ENCODE peak calls at places on chromosomes 7 and 10, in six cellular contexts. S, Z, I, V, Y and U are unnamed samples.

GRCh38 chr10:35216303-35216905 is 89.8 kb downstream of the CREM start:
- DNase-seq in I (no peak), Z (peak), S (no peak), Y (no peak), V (peak), U (no peak)

GRCh38 chr10:112078003-112078402 is 105.6 kb downstream of the GPAM start:
- DNase-seq in Z (no peak), V (no peak), S (no peak), Y (no peak), I (no peak), U (no peak)

GRCh38 chr10:5812283-5813090 is 747 bp downstream of the GDI2 start:
- DNase-seq in V (peak), I (peak), S (no peak), Y (no peak), Z (peak), U (no peak)

GRCh38 chr7:102991540-102992214 is 78.9 kb downstream of the LRRC17 start:
- DNase-seq in S (no peak), I (peak), Z (peak), Y (no peak), V (no peak), U (peak)

GRCh38 chr10:87771871-87772500 is 46.0 kb downstream of the ATAD1 start:
- DNase-seq in V (no peak), Y (no peak), S (no peak), Z (no peak), I (peak), U (no peak)

GRCh38 chr7:20561908-20562307 is 53.6 kb upstream of the ABCB5 start:
- DNase-seq in S (no peak), I (no peak), V (no peak), Y (no peak), Z (no peak), U (no peak)

GRCh38 chr7:1080251-1080917 is 7.5 kb upstream of the GPER1 start:
- DNase-seq in S (no peak), Y (no peak), I (no peak), V (no peak), Z (no peak), U (no peak)

GRCh38 chr10:69315100-69315542 is 36.8 kb downstream of the HK1 start:
- DNase-seq in Y (no peak), Z (no peak), V (no peak), S (no peak), I (no peak), U (no peak)

GRCh38 chr7:151782598-151783448 is 94.1 kb downstream of the PRKAG2 start:
- DNase-seq in V (peak), Y (peak), I (peak), S (no peak), Z (peak), U (no peak)

GRCh38 chr10:91901784-91902677 is 7.3 kb downstream of the FGFBP3 start:
- DNase-seq in V (no peak), Y (no peak), I (peak), Z (peak), S (peak), U (peak)

GRCh38 chr7:116213361-116214155 is 3.2 kb downstream of the TES start:
- DNase-seq in Y (no peak), Z (no peak), I (peak), V (no peak), S (no peak), U (peak)

GRCh38 chr10:89644691-89644966 is 413 bp downstream of the PANK1 start:
- DNase-seq in S (no peak), Y (no peak), V (no peak), I (no peak), Z (no peak), U (no peak)

GRCh38 chr7:117323877-117324699 is 1.2 kb upstream of the WNT2 start:
- DNase-seq in V (peak), Z (no peak), I (peak), Y (no peak), S (no peak), U (no peak)

GRCh38 chr7:83355143-83355542 is 192.5 kb upstream of the PCLO start:
- DNase-seq in V (no peak), S (no peak), I (peak), Z (no peak), Y (no peak), U (peak)

GRCh38 chr7:69489533-69489932 is 108.7 kb upstream of the AUTS2 start:
- DNase-seq in Y (no peak), I (no peak), V (no peak), S (no peak), Z (no peak), U (no peak)

GRCh38 chr10:63666836-63667383 is 145.7 kb downstream of the REEP3 start:
- DNase-seq in Y (no peak), I (peak), S (no peak), Z (no peak), V (no peak), U (peak)

GRCh38 chr7:121714559-121715303 is 158.2 kb upstream of the PTPRZ1 start:
- DNase-seq in V (no peak), Z (peak), I (no peak), S (no peak), Y (no peak), U (no peak)

GRCh38 chr10:14820010-14820774 is 17.6 kb downstream of the CDNF start:
- DNase-seq in Y (no peak), Z (no peak), V (no peak), I (peak), S (no peak), U (peak)

GRCh38 chr7:159112136-159113011 is 32.3 kb downstream of the VIPR2 start:
- DNase-seq in Y (no peak), I (no peak), V (no peak), S (no peak), Z (no peak), U (no peak)

GRCh38 chr10:133378251-133379096 is 588 bp upstream of the PAOX start:
- DNase-seq in Y (peak), V (peak), S (no peak), Z (peak), I (peak), U (no peak)

GRCh38 chr10:35040761-35041501 is 49.2 kb downstream of the CUL2 start:
- DNase-seq in I (peak), V (no peak), Z (no peak), S (no peak), Y (no peak), U (peak)

GRCh38 chr10:10520391-10521385 is 497.0 kb upstream of the CELF2 start:
- DNase-seq in S (no peak), Y (no peak), Z (no peak), I (peak), V (no peak), U (no peak)

GRCh38 chr7:107874605-107875446 is 16.2 kb upstream of the DLD start:
- DNase-seq in Y (no peak), S (no peak), V (no peak), Z (peak), I (peak), U (no peak)

GRCh38 chr10:18665815-18666558 is 6.8 kb downstream of the ARL5B start:
- DNase-seq in I (peak), V (no peak), Y (no peak), S (no peak), Z (no peak), U (no peak)

GRCh38 chr7:92916751-92917369 is 80.5 kb upstream of the CDK6 start:
- DNase-seq in S (no peak), Y (no peak), Z (no peak), V (no peak), I (peak), U (peak)

GRCh38 chr10:116444527-116445142 is 17.0 kb downstream of the PNLIPRP3 start:
- DNase-seq in Z (peak), I (peak), Y (no peak), S (no peak), V (no peak), U (no peak)

GRCh38 chr10:35442592-35442991 is 106.3 kb downstream of the CCNY start:
- DNase-seq in S (no peak), Y (no peak), Z (no peak), I (no peak), V (no peak), U (no peak)

GRCh38 chr10:1550616-1551015 is 186.7 kb downstream of the ADARB2 start:
- DNase-seq in I (no peak), Y (no peak), Z (no peak), V (no peak), S (no peak), U (no peak)

GRCh38 chr7:143318661-143319060 is 2.8 kb downstream of the CLCN1 start:
- DNase-seq in Z (no peak), V (no peak), S (no peak), I (peak), Y (no peak), U (peak)

GRCh38 chr7:66355762-66356161 is 150.6 kb downstream of the TPST1 start:
- DNase-seq in Y (no peak), S (no peak), Z (no peak), I (peak), V (no peak), U (no peak)

GRCh38 chr7:155263051-155263450 is 34.6 kb upstream of the INSIG1 start:
- DNase-seq in V (no peak), Y (no peak), Z (no peak), I (no peak), S (no peak), U (no peak)

GRCh38 chr10:73357821-73358220 is 843 bp downstream of the CFAP70 start:
- DNase-seq in I (no peak), V (no peak), Y (no peak), S (no peak), Z (no peak), U (no peak)

GRCh38 chr10:59234814-59235429 is 58.5 kb downstream of the PHYHIPL start:
- DNase-seq in V (no peak), Y (no peak), Z (peak), I (peak), S (no peak), U (no peak)

GRCh38 chr7:137967143-137968018 is 34.5 kb downstream of the CREB3L2 start:
- DNase-seq in V (no peak), Z (no peak), I (peak), S (no peak), Y (no peak), U (no peak)

GRCh38 chr7:43535810-43536585 is 46.9 kb upstream of the STK17A start:
- DNase-seq in Y (no peak), Z (no peak), V (no peak), I (peak), S (no peak), U (peak)

GRCh38 chr7:57769958-57770357 is 320.0 kb downstream of the ZNF716 start:
- DNase-seq in Y (no peak), S (no peak), I (no peak), V (no peak), Z (no peak), U (no peak)

GRCh38 chr10:23693398-23693797 is 254.5 kb downstream of the OTUD1 start:
- DNase-seq in Y (no peak), V (peak), Z (no peak), S (no peak), I (peak), U (no peak)

GRCh38 chr10:23694921-23695824 is 256.3 kb downstream of the OTUD1 start:
- DNase-seq in Z (no peak), I (no peak), S (no peak), Y (no peak), V (no peak), U (no peak)

GRCh38 chr10:23695825-23696420 is 257.0 kb downstream of the OTUD1 start:
- DNase-seq in S (no peak), I (no peak), Y (no peak), V (no peak), Z (no peak), U (no peak)

GRCh38 chr10:23693895-23694294 is 255.0 kb downstream of the OTUD1 start:
- DNase-seq in Z (no peak), I (no peak), S (no peak), Y (no peak), V (no peak), U (no peak)

GRCh38 chr10:23694446-23694920 is 255.6 kb downstream of the OTUD1 start:
- DNase-seq in I (no peak), Y (no peak), Z (no peak), S (no peak), V (peak), U (no peak)
- H3K4me3 ChIP-seq in I (no peak), Y (no peak), Z (no peak), S (peak), V (peak), U (no peak)

GRCh38 chr10:60964257-60965235 is 20.6 kb upstream of the RHOBTB1 start:
- DNase-seq in Z (peak), S (peak), I (peak), Y (peak), V (peak), U (no peak)
- H3K4me3 ChIP-seq in Z (no peak), S (peak), I (peak), Y (no peak), V (no peak), U (no peak)

GRCh38 chr7:139403601-139404000 is 43.9 kb downstream of the LUC7L2 start:
- DNase-seq in V (no peak), I (no peak), Y (no peak), Z (no peak), S (no peak), U (no peak)

GRCh38 chr7:139407555-139407954 is 47.9 kb downstream of the LUC7L2 start:
- DNase-seq in I (no peak), V (no peak), Z (no peak), Y (no peak), S (no peak), U (no peak)
- H3K4me3 ChIP-seq in I (no peak), V (no peak), Z (no peak), Y (no peak), S (no peak), U (no peak)

DNA sequence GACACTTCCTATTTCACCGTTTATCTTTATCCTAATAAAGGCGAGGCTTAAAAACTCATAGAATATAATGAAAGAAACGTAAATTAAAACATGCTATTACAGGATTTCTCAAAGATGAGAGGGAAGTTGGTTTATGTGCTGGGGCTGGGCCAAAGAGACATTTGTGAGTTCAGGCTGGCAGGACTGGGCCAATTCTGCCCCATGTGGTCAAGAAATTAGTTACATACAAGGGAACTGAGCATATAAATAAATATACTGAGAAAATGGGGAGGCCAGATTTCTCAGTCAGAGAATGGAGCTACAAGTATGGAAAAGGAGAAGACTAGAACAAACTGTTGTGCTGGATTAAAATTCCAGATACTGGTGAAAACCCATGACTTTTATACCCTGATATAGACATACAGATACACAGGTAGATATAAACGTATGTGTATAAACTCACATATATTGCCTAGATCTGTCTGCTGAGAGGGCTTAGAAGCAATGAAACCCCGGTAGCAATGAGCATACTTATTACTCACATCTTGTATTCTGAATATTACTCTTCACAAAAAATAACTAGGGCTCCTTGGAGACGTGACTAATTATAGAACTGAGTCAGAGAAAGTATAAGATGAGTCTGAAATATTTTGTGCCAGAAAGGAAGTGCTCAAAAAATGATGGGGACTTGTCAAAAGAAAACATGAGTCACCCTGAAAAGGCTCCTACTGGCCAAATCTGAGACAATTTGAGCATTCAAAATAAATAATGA is 155.7 kb upstream of the FGFR2 start:
- DNase-seq in Y (no peak), V (no peak), I (peak), S (no peak), Z (no peak), U (peak)
- H3K4me3 ChIP-seq in Y (no peak), V (no peak), I (peak), S (no peak), Z (no peak), U (no peak)

GRCh38 chr7:141674201-141674671 is 27.7 kb downstream of the DENND11 start:
- DNase-seq in Z (no peak), Y (no peak), V (no peak), S (no peak), I (peak), U (no peak)
- H3K4me3 ChIP-seq in Z (no peak), Y (no peak), V (no peak), S (no peak), I (no peak), U (no peak)

DNA sequence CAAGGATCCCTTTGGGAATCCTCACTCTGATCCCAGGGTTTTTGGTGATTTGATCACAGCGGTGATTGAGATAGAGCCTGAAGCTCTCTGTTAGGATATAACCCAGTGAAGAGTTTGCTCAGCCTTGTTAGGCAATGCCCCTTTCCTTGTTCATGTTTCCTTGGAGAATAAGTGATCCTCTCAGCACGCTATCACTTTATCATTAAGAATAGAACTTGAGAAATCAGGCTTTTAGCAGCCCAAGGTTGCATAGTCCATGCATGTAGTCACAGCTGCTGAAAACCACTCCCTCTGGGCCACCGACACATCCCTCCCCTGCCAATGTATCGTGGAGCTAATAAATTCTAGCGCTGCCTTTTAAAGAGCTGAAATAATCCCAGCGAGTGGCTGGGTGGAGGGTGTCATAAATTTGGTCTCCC is 250.1 kb downstream of the TRIL start:
- DNase-seq in V (no peak), S (no peak), Z (no peak), Y (no peak), I (peak), U (peak)
- H3K4me3 ChIP-seq in V (no peak), S (peak), Z (no peak), Y (no peak), I (peak), U (peak)

DNA sequence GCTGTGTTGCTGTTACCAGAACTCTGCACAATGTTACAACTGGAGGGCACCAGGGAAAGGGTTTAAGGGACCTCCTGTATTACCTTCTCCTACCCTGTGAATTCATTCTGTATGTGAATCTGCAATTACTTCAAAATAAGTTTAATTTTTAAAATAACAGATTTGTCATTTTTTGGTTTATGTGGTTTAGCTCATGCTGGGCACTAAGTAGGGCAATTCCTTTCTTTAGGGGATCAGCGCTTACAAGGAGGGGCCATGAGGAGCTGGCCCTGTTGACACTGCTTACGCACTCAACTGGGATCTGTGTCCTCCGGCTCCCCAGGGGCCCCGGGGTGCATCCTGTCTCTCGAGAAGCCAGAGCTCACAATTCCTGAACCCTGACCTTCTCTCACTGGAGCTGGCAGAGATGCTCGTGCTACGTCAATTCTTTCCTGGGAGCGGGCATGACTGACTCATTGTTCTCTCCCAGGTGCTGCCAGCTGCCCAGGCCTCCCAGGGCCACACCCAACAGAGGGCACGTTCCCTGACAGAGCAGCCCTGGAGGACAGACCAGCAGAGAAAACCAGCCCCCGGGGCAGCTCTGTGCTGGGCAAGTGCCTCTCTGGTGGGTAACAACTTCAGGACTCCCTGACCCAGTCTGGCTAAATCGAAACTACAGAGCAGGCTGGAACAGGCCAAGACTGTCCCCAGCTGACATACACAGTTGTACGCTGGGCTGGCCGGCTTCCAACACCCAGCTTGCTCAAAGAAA is 36.8 kb downstream of the CTBP2 start:
- DNase-seq in S (peak), I (peak), V (peak), Y (peak), Z (peak), U (peak)
- H3K4me3 ChIP-seq in S (peak), I (peak), V (peak), Y (peak), Z (no peak), U (no peak)

GRCh38 chr10:49679480-49679893 is at the start of gene C10orf53:
- DNase-seq in S (no peak), Y (no peak), Z (peak), V (peak), I (peak), U (no peak)
- H3K4me3 ChIP-seq in S (no peak), Y (no peak), Z (no peak), V (no peak), I (peak), U (peak)